ENCODE peak calls at places on chromosomes 11 and 22, in seven cellular contexts. K is HepG2, E is K562, N is H1, Q is HCT116, X is GM12878, H is SK-N-SH. W is an unnamed sample.

GRCh38 chr11:134843735-134844134 is 431.7 kb upstream of the B3GAT1 start:
- DNase-seq in N (peak), K (no peak), H (no peak), Q (no peak), E (no peak), X (no peak), W (no peak)

GRCh38 chr11:12086271-12087074 is 23.9 kb upstream of the MICAL2 start:
- DNase-seq in H (no peak), E (no peak), K (peak), X (no peak), Q (peak), N (no peak), W (no peak)

GRCh38 chr11:13010737-13011342 is 1.7 kb downstream of the RASSF10 start:
- DNase-seq in K (no peak), N (no peak), X (no peak), E (no peak), Q (no peak), H (peak), W (no peak)

GRCh38 chr22:33969052-33969451 is 48.8 kb upstream of the LARGE1 start:
- DNase-seq in N (no peak), H (no peak), E (no peak), K (no peak), X (no peak), Q (no peak), W (no peak)

GRCh38 chr11:4606231-4607015 is 1.6 kb downstream of the TRIM68 start:
- DNase-seq in Q (no peak), N (no peak), X (no peak), K (no peak), H (no peak), E (no peak), W (no peak)

GRCh38 chr22:28023036-28023435 is 104.0 kb upstream of the PITPNB start:
- DNase-seq in K (no peak), H (no peak), Q (no peak), X (no peak), N (no peak), E (no peak), W (no peak)

GRCh38 chr11:64455436-64456261 is 96.7 kb downstream of the RPS6KA4 start:
- DNase-seq in Q (no peak), K (no peak), H (no peak), X (no peak), N (no peak), E (no peak), W (no peak)

GRCh38 chr11:78698612-78699011 is 123.9 kb upstream of the NARS2 start:
- DNase-seq in Q (no peak), H (no peak), X (no peak), N (no peak), E (no peak), K (no peak), W (no peak)

GRCh38 chr22:20206709-20207215 is 55.9 kb upstream of the CCDC188 start:
- DNase-seq in K (no peak), X (no peak), E (peak), N (no peak), Q (no peak), H (no peak), W (no peak)

GRCh38 chr22:25083414-25084166 is 116.1 kb upstream of the CRYBB3 start:
- DNase-seq in Q (no peak), N (no peak), X (no peak), H (peak), E (no peak), K (peak), W (no peak)

GRCh38 chr22:29901354-29901753 is 18.4 kb downstream of the MTMR3 start:
- DNase-seq in K (no peak), E (no peak), H (no peak), N (no peak), Q (no peak), X (no peak), W (no peak)

GRCh38 chr11:114375052-114375451 is 25.3 kb downstream of the C11orf71 start:
- DNase-seq in H (no peak), K (no peak), E (no peak), X (no peak), N (no peak), Q (no peak), W (no peak)

GRCh38 chr22:46738961-46739870 is 1.2 kb upstream of the CERK start:
- DNase-seq in K (peak), E (peak), Q (peak), H (no peak), N (peak), X (no peak), W (no peak)

GRCh38 chr22:19222242-19223005 is 43.9 kb upstream of the SLC25A1 start:
- DNase-seq in N (no peak), H (no peak), E (no peak), X (no peak), Q (no peak), K (no peak), W (no peak)

GRCh38 chr11:68727783-68728182 is 23.5 kb downstream of the TESMIN start:
- DNase-seq in H (no peak), K (no peak), Q (no peak), X (no peak), E (no peak), N (no peak), W (no peak)

GRCh38 chr22:32531955-32532818 is 57.6 kb downstream of the FBXO7 start:
- DNase-seq in X (no peak), K (peak), N (peak), E (peak), H (peak), Q (no peak), W (no peak)

DNA sequence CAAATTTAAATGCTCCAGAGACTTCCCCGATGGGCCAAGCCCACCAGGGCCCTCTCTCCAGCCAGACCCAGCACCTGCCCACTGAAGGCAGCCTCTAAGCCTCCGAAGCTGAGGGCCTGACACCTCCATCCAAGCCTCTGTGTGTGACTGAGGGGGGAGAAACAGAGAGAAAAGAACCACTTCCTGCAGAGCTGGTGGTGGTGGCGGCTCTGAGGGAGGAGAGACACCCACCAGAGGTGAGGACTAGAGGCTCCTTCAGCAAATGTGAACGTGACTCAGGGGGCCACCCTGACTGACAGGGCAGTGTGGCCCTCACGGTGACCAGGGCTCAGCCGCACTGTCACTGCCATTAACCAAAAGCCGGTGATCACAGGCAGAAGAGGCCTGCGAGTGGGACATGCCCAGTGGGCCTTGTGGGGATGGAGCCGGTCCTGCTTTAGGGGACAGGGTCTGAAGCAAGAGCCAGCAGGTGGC is 31.0 kb upstream of the CD5 start:
- DNase-seq in H (no peak), Q (no peak), X (no peak), K (no peak), E (no peak), N (no peak), W (no peak)
- TF ChIP-seq JUND in H (no peak), Q (no peak), X (no peak), K (no peak), E (no peak), N (no peak), W (no peak)

GRCh38 chr11:34206598-34207300 is 101.3 kb downstream of the NAT10 start:
- DNase-seq in N (no peak), E (no peak), K (no peak), H (peak), X (no peak), Q (no peak), W (no peak)

GRCh38 chr11:34203377-34203801 is 98.0 kb downstream of the NAT10 start:
- DNase-seq in Q (no peak), N (no peak), X (no peak), H (no peak), E (no peak), K (peak), W (no peak)

GRCh38 chr11:34207487-34207886 is 102.1 kb downstream of the NAT10 start:
- DNase-seq in N (no peak), E (no peak), Q (no peak), K (no peak), X (no peak), H (no peak), W (no peak)

GRCh38 chr11:34205326-34206035 is 100.1 kb downstream of the NAT10 start:
- DNase-seq in N (no peak), K (no peak), X (no peak), E (no peak), Q (no peak), H (no peak), W (no peak)

GRCh38 chr11:34204396-34205279 is 99.2 kb downstream of the NAT10 start:
- DNase-seq in N (no peak), X (no peak), E (no peak), Q (peak), K (peak), H (no peak), W (no peak)
- TF ChIP-seq JUND in N (no peak), X (no peak), E (no peak), Q (peak), K (no peak), H (no peak), W (no peak)

GRCh38 chr11:118973985-118974384 is 2.4 kb downstream of the FOXR1 start:
- DNase-seq in E (no peak), H (no peak), X (no peak), N (no peak), Q (no peak), K (no peak), W (no peak)

GRCh38 chr11:118975771-118976709 is 4.5 kb downstream of the FOXR1 start:
- DNase-seq in X (no peak), Q (no peak), H (no peak), E (peak), N (no peak), K (no peak), W (peak)

DNA sequence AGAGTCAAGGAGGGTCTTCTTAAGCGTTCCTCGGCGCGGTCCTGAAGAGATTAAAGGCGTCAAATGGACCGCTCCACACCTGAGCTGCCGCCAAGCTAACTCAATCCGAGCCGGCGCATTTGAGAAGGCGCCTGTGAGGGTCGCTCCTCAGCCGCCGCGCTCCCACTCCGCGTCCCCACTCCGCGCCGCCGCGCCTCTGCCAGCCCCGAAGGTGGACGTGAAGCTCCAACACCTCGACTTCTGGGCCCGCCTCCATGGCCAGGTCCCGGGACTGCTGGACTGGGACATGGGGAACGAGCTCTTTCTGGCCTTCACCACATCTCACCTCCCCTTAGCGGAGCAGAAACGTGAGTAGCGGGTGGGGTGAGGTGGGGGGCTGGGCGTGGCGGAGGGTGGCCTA is at the start of gene FOXR1:
- DNase-seq in K (no peak), E (no peak), H (no peak), Q (no peak), N (no peak), X (no peak), W (no peak)
- TF ChIP-seq JUND in K (no peak), E (no peak), H (no peak), Q (no peak), N (no peak), X (no peak), W (no peak)

DNA sequence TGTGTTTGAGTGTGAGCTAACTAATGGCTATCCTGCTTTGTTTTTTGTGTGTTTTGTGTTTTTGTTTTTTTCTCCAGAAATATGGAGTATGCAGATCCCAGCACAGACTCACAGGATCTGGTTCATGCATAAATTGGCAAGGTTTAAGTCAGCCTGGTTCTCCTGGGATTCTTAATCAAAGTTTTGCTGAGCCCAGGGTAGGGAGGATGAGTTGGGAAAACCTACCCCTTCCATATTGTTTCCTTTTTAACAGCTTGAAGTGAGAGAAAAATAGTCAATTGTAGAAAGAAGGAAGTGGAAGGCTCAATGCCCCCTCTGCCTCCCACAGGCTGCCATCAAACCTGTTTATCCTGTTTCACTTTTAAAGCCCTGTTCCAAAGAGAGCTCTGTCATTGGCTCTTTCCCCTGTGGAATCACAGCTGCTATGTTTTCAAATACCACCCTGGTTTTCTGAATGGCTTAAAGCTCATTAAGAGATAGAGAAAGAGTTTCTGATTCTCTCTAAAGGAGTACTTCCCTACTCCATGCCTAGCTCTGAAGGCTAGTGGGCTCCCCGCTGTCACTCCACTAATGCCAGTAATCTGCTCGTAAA is 23.4 kb upstream of the CADM1 start:
- DNase-seq in H (no peak), Q (no peak), X (no peak), E (no peak), N (no peak), K (no peak), W (peak)
- TF ChIP-seq JUND in H (no peak), Q (no peak), X (no peak), E (no peak), N (no peak), K (no peak), W (no peak)

DNA sequence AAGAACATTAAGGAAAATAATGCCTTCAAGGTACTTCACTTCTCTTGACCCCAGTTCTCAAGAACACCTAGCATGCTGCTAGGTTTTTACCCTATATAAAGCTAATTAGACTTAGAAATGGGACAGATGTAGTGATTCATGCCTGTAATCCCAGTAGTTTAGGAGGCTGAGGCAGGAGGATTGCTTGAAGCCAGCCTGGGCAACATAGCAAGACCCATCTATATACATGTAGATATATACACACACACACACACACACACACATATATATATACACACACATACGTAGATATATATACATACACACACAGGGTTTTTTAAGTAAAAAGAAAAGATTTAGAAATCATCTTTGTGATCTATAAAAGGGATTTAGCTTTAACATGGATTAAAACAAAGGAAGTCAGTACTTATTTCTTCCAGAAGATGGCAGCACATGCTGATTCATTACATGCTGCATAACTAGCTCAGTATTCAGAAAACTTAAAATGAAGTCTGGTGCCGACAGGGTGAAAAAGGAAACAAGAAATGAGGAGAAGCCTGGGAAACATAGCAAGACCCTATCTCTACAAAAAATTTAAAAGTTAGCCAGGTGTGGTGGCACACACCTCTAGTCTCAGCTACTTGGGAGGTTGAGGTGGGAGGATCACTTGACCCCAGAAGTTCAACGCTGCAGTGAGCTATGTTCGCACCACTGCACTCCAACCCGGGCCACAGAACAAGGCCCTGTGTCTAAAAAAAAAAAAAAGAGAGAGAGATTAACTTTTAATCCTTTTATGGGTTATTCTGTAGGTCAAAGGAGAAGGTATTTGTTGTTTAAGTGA is 28.5 kb upstream of the RBX1 start:
- DNase-seq in H (peak), K (peak), N (no peak), Q (peak), E (peak), X (peak), W (peak)
- TF ChIP-seq JUND in H (no peak), K (no peak), N (no peak), Q (no peak), E (no peak), X (no peak), W (no peak)

GRCh38 chr11:109026891-109027489 is 362.1 kb downstream of the DDX10 start:
- DNase-seq in H (no peak), N (no peak), E (no peak), X (no peak), K (no peak), Q (no peak), W (no peak)
- TF ChIP-seq JUND in H (peak), N (no peak), E (no peak), X (no peak), K (no peak), Q (no peak), W (no peak)

GRCh38 chr11:1573077-1573846 is 1.2 kb upstream of the DUSP8 start:
- DNase-seq in X (no peak), E (no peak), K (no peak), N (peak), Q (no peak), H (peak), W (peak)
- TF ChIP-seq JUND in X (no peak), E (no peak), K (no peak), N (no peak), Q (no peak), H (no peak), W (no peak)

GRCh38 chr11:83060965-83061364 is 10.7 kb downstream of the RAB30 start:
- DNase-seq in X (no peak), Q (no peak), N (no peak), E (no peak), K (no peak), H (no peak), W (no peak)

GRCh38 chr11:83063073-83063754 is 8.5 kb downstream of the RAB30 start:
- DNase-seq in K (no peak), N (no peak), H (no peak), X (peak), Q (no peak), E (no peak), W (no peak)

GRCh38 chr11:83057721-83058120 is 14.0 kb downstream of the RAB30 start:
- DNase-seq in K (no peak), H (no peak), E (no peak), Q (no peak), N (no peak), X (no peak), W (no peak)

GRCh38 chr11:83064011-83064410 is 7.7 kb downstream of the RAB30 start:
- DNase-seq in E (no peak), K (no peak), H (no peak), Q (no peak), X (no peak), N (no peak), W (no peak)

GRCh38 chr11:83061883-83062282 is 9.8 kb downstream of the RAB30 start:
- DNase-seq in Q (no peak), E (no peak), H (no peak), X (peak), N (no peak), K (no peak), W (no peak)
- TF ChIP-seq JUND in Q (no peak), E (no peak), H (no peak), X (no peak), N (no peak), K (no peak), W (no peak)

GRCh38 chr11:69985654-69986420 is 92.3 kb upstream of the ANO1 start:
- DNase-seq in Q (no peak), X (no peak), N (peak), E (peak), H (peak), K (no peak), W (no peak)
- TF ChIP-seq JUND in Q (no peak), X (no peak), N (no peak), E (no peak), H (no peak), K (no peak), W (no peak)

W was measured in T47D.